ENCODE peak calls at places on chromosomes 4 and X, in nine cellular contexts. One of them, this sample, is unnamed.

GRCh38 chr4:140943486-140943885 is 187.3 kb upstream of the TBC1D9 start:
- DNase-seq in bronchial epithelial cell: no peak
- DNase-seq in HFFc6: peak
- DNase-seq in AG09309: no peak
- DNase-seq in occipital lobe: no peak
- DNase-seq in stimulated activated naive CD8-positive, alpha-beta T cell treated with anti-CD3 and anti-CD28 coated beads, Interleukin-15, Interleukin-2, amounts not matched to agents 100 U/mL and 50 U/mL, for 24 hours: no peak
- DNase-seq in left ventricle myocardium inferior: no peak
- DNase-seq in sciatic nerve: no peak
- DNase-seq in NCI-H1930: no peak
- DNase-seq in this sample: no peak

GRCh38 chr4:165345663-165346417 is 18.4 kb downstream of the MSMO1 start:
- DNase-seq in bronchial epithelial cell: no peak
- DNase-seq in HFFc6: no peak
- DNase-seq in AG09309: no peak
- DNase-seq in occipital lobe: no peak
- DNase-seq in stimulated activated naive CD8-positive, alpha-beta T cell treated with anti-CD3 and anti-CD28 coated beads, Interleukin-15, Interleukin-2, amounts not matched to agents 100 U/mL and 50 U/mL, for 24 hours: no peak
- DNase-seq in left ventricle myocardium inferior: no peak
- DNase-seq in sciatic nerve: no peak
- DNase-seq in NCI-H1930: no peak
- DNase-seq in this sample: no peak

GRCh38 chr4:113248320-113248719 is 198.9 kb downstream of the ANK2 start:
- DNase-seq in bronchial epithelial cell: no peak
- DNase-seq in HFFc6: no peak
- DNase-seq in AG09309: no peak
- DNase-seq in occipital lobe: no peak
- DNase-seq in stimulated activated naive CD8-positive, alpha-beta T cell treated with anti-CD3 and anti-CD28 coated beads, Interleukin-15, Interleukin-2, amounts not matched to agents 100 U/mL and 50 U/mL, for 24 hours: no peak
- DNase-seq in left ventricle myocardium inferior: no peak
- DNase-seq in sciatic nerve: no peak
- DNase-seq in NCI-H1930: no peak
- DNase-seq in this sample: peak

GRCh38 chr4:2757426-2757825 is 1.3 kb upstream of the TNIP2 start:
- DNase-seq in bronchial epithelial cell: no peak
- DNase-seq in HFFc6: no peak
- DNase-seq in AG09309: no peak
- DNase-seq in occipital lobe: no peak
- DNase-seq in stimulated activated naive CD8-positive, alpha-beta T cell treated with anti-CD3 and anti-CD28 coated beads, Interleukin-15, Interleukin-2, amounts not matched to agents 100 U/mL and 50 U/mL, for 24 hours: no peak
- DNase-seq in left ventricle myocardium inferior: no peak
- DNase-seq in sciatic nerve: no peak
- DNase-seq in NCI-H1930: no peak
- DNase-seq in this sample: no peak

GRCh38 chrX:43456056-43456455 is 200.0 kb upstream of the MAOA start:
- DNase-seq in bronchial epithelial cell: no peak
- DNase-seq in HFFc6: no peak
- DNase-seq in AG09309: no peak
- DNase-seq in occipital lobe: no peak
- DNase-seq in stimulated activated naive CD8-positive, alpha-beta T cell treated with anti-CD3 and anti-CD28 coated beads, Interleukin-15, Interleukin-2, amounts not matched to agents 100 U/mL and 50 U/mL, for 24 hours: no peak
- DNase-seq in left ventricle myocardium inferior: no peak
- DNase-seq in sciatic nerve: no peak
- DNase-seq in NCI-H1930: no peak
- DNase-seq in this sample: no peak

GRCh38 chr4:99389606-99390005 is 37.1 kb upstream of the ADH1C start:
- DNase-seq in bronchial epithelial cell: no peak
- DNase-seq in HFFc6: peak
- DNase-seq in AG09309: no peak
- DNase-seq in occipital lobe: no peak
- DNase-seq in stimulated activated naive CD8-positive, alpha-beta T cell treated with anti-CD3 and anti-CD28 coated beads, Interleukin-15, Interleukin-2, amounts not matched to agents 100 U/mL and 50 U/mL, for 24 hours: no peak
- DNase-seq in left ventricle myocardium inferior: no peak
- DNase-seq in sciatic nerve: no peak
- DNase-seq in NCI-H1930: no peak
- DNase-seq in this sample: no peak

GRCh38 chr4:33658971-33659370 is 2585.3 kb downstream of the ARAP2 start:
- DNase-seq in bronchial epithelial cell: no peak
- DNase-seq in HFFc6: no peak
- DNase-seq in AG09309: no peak
- DNase-seq in occipital lobe: no peak
- DNase-seq in stimulated activated naive CD8-positive, alpha-beta T cell treated with anti-CD3 and anti-CD28 coated beads, Interleukin-15, Interleukin-2, amounts not matched to agents 100 U/mL and 50 U/mL, for 24 hours: no peak
- DNase-seq in left ventricle myocardium inferior: no peak
- DNase-seq in sciatic nerve: no peak
- DNase-seq in NCI-H1930: no peak
- DNase-seq in this sample: no peak

GRCh38 chr4:966266-967112 is 6.9 kb downstream of the DGKQ start:
- DNase-seq in bronchial epithelial cell: no peak
- DNase-seq in HFFc6: no peak
- DNase-seq in AG09309: no peak
- DNase-seq in occipital lobe: no peak
- DNase-seq in stimulated activated naive CD8-positive, alpha-beta T cell treated with anti-CD3 and anti-CD28 coated beads, Interleukin-15, Interleukin-2, amounts not matched to agents 100 U/mL and 50 U/mL, for 24 hours: no peak
- DNase-seq in left ventricle myocardium inferior: no peak
- DNase-seq in sciatic nerve: no peak
- DNase-seq in NCI-H1930: no peak
- DNase-seq in this sample: no peak

GRCh38 chrX:3550160-3550765 is 163.2 kb downstream of the PRKX start:
- DNase-seq in bronchial epithelial cell: peak
- DNase-seq in HFFc6: peak
- DNase-seq in AG09309: no peak
- DNase-seq in occipital lobe: no peak
- DNase-seq in stimulated activated naive CD8-positive, alpha-beta T cell treated with anti-CD3 and anti-CD28 coated beads, Interleukin-15, Interleukin-2, amounts not matched to agents 100 U/mL and 50 U/mL, for 24 hours: no peak
- DNase-seq in left ventricle myocardium inferior: no peak
- DNase-seq in sciatic nerve: no peak
- DNase-seq in NCI-H1930: peak
- DNase-seq in this sample: no peak

GRCh38 chrX:73876897-73877296 is 313.9 kb downstream of the CHIC1 start:
- DNase-seq in bronchial epithelial cell: peak
- DNase-seq in HFFc6: no peak
- DNase-seq in AG09309: no peak
- DNase-seq in occipital lobe: no peak
- DNase-seq in stimulated activated naive CD8-positive, alpha-beta T cell treated with anti-CD3 and anti-CD28 coated beads, Interleukin-15, Interleukin-2, amounts not matched to agents 100 U/mL and 50 U/mL, for 24 hours: no peak
- DNase-seq in left ventricle myocardium inferior: no peak
- DNase-seq in sciatic nerve: no peak
- DNase-seq in NCI-H1930: no peak
- DNase-seq in this sample: no peak

GRCh38 chrX:107747596-107748161 is 27.9 kb downstream of the TSC22D3 start:
- DNase-seq in bronchial epithelial cell: peak
- DNase-seq in HFFc6: peak
- DNase-seq in AG09309: no peak
- DNase-seq in occipital lobe: no peak
- DNase-seq in stimulated activated naive CD8-positive, alpha-beta T cell treated with anti-CD3 and anti-CD28 coated beads, Interleukin-15, Interleukin-2, amounts not matched to agents 100 U/mL and 50 U/mL, for 24 hours: no peak
- DNase-seq in left ventricle myocardium inferior: no peak
- DNase-seq in sciatic nerve: no peak
- DNase-seq in NCI-H1930: peak
- DNase-seq in this sample: no peak

This sample was measured in endothelial cell.